ENCODE peak calls at places on chromosomes 1 and 21, in six cellular contexts. Z, K, N, D, V and W are unnamed samples.

GRCh38 chr21:28473530-28474225 is 519.0 kb downstream of the LTN1 start:
- DNase-seq in Z (no peak), K (no peak), N (no peak), D (no peak), V (no peak), W (no peak)

GRCh38 chr1:112716133-112716720 is 1.1 kb upstream of the PPM1J start:
- DNase-seq in Z (peak), K (peak), N (peak), D (peak), V (peak), W (peak)

GRCh38 chr1:29563571-29563970 is 327.2 kb downstream of the PTPRU start:
- DNase-seq in Z (no peak), K (no peak), N (no peak), D (no peak), V (no peak), W (peak)

GRCh38 chr1:34163792-34164509 is 1.1 kb downstream of the CSMD2 start:
- DNase-seq in Z (no peak), K (no peak), N (peak), D (no peak), V (no peak), W (no peak)

GRCh38 chr1:91732291-91732953 is 153.5 kb downstream of the TGFBR3 start:
- DNase-seq in Z (no peak), K (peak), N (no peak), D (peak), V (no peak), W (peak)

GRCh38 chr21:46154955-46155513 is 345 bp downstream of the FTCD start:
- DNase-seq in Z (no peak), K (no peak), N (no peak), D (peak), V (no peak), W (no peak)

GRCh38 chr1:21574464-21575151 is 65.4 kb downstream of the ALPL start:
- DNase-seq in Z (no peak), K (no peak), N (peak), D (peak), V (no peak), W (no peak)

GRCh38 chr1:85326851-85327250 is 50.4 kb upstream of the BCL10 start:
- DNase-seq in Z (no peak), K (no peak), N (no peak), D (no peak), V (no peak), W (no peak)

GRCh38 chr1:57536749-57537423 is 113.0 kb upstream of the DAB1 start:
- DNase-seq in Z (no peak), K (no peak), N (no peak), D (no peak), V (no peak), W (no peak)

GRCh38 chr1:212514056-212514614 is 81.4 kb downstream of the NENF start:
- DNase-seq in Z (peak), K (no peak), N (no peak), D (no peak), V (peak), W (peak)

GRCh38 chr1:31575373-31576140 is 758 bp upstream of the TINAGL1 start:
- DNase-seq in Z (peak), K (no peak), N (no peak), D (no peak), V (no peak), W (no peak)

GRCh38 chr1:69911301-69911801 is 294.0 kb downstream of the LRRC40 start:
- DNase-seq in Z (peak), K (no peak), N (no peak), D (no peak), V (no peak), W (no peak)

GRCh38 chr1:226034482-226034881 is 28.0 kb upstream of the H3-3A start:
- DNase-seq in Z (peak), K (no peak), N (no peak), D (peak), V (peak), W (peak)

GRCh38 chr1:163172596-163172995 is 30.1 kb downstream of the RGS5 start:
- DNase-seq in Z (no peak), K (no peak), N (no peak), D (no peak), V (no peak), W (no peak)

GRCh38 chr21:24217141-24217540 is 1390.1 kb downstream of the MRPL39 start:
- DNase-seq in Z (no peak), K (no peak), N (no peak), D (no peak), V (no peak), W (no peak)

GRCh38 chr21:45634511-45635183 is 8.9 kb upstream of the PCBP3 start:
- DNase-seq in Z (no peak), K (no peak), N (no peak), D (no peak), V (no peak), W (no peak)

GRCh38 chr1:151059342-151060240 is at the start of gene CDC42SE1:
- DNase-seq in Z (peak), K (peak), N (peak), D (peak), V (peak), W (peak)

GRCh38 chr1:74690909-74691308 is 17.3 kb upstream of the ERICH3 start:
- DNase-seq in Z (no peak), K (no peak), N (no peak), D (no peak), V (no peak), W (no peak)

GRCh38 chr1:41380979-41381690 is 19.9 kb downstream of the FOXO6 start:
- DNase-seq in Z (no peak), K (no peak), N (no peak), D (peak), V (peak), W (no peak)

GRCh38 chr1:41380195-41380594 is 19.0 kb downstream of the FOXO6 start:
- DNase-seq in Z (no peak), K (no peak), N (no peak), D (no peak), V (no peak), W (no peak)

GRCh38 chr1:41383094-41383852 is 22.0 kb downstream of the FOXO6 start:
- DNase-seq in Z (no peak), K (no peak), N (no peak), D (no peak), V (no peak), W (no peak)

GRCh38 chr1:41382531-41383090 is 21.4 kb downstream of the FOXO6 start:
- DNase-seq in Z (no peak), K (no peak), N (no peak), D (peak), V (peak), W (no peak)

DNA sequence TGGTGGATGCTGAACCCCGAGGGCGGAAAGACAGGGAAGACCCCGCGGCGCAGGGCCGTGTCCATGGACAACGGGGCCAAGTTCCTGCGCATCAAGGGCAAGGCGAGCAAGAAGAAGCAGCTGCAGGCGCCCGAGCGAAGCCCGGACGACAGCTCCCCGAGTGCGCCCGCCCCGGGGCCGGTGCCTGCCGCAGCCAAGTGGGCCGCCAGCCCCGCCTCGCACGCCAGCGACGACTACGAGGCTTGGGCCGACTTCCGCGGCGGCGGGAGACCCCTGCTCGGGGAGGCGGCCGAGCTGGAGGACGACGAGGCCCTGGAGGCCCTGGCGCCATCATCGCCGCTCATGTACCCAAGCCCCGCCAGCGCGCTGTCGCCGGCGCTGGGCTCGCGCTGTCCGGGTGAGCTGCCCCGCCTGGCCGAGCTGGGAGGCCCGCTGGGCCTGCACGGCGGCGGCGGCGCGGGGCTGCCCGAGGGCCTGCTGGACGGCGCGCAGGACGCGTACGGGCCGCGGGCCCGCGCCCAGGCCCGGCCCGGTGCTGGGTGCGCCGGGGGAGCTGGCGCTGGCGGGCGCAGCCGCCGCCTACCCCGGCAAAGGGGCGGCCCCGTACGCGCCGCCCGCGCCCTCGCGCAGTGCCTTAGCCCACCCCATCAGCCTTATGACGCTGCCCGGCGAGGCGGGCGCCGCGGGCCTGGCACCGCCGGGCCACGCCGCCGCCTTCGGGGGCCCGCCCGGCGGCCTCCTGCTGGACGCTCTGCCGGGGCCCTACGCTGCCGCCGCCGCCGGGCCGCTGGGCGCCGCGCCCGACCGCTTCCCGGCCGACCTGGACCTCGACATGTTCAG is 20.7 kb downstream of the FOXO6 start:
- DNase-seq in Z (no peak), K (peak), N (no peak), D (no peak), V (peak), W (no peak)
- H3K4me3 ChIP-seq in Z (peak), K (no peak), N (no peak), D (peak), V (peak), W (peak)

DNA sequence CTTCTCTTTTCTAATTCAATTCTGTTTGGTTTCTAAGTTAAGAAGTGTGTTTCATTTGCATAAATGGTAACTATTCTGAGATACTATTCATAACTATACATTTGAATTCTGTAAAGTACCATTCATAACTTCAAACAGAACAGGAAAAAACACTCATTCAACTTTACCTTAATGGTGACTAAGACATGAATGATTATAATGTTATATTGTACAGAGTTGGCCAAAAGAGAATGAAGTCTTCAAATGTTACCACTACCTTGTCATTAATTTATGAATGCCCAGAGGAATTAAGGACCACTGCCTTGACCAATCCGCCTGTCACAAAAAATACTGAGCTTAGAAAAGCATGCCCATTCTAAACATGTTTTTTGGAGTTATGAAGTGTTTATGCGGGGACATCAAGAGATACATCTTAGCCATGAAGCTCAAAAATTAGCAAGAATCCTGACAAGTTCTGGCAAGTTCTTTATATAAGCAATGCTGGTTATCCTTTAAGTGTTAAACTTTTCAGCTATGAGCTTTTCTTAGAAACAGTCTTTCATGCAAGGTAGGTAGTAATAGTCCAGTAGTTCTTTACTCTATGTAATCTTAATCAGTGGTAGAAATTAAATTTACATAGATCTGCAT is 7.9 kb downstream of the WASF2 start:
- DNase-seq in Z (no peak), K (no peak), N (no peak), D (no peak), V (no peak), W (no peak)
- H3K4me3 ChIP-seq in Z (no peak), K (no peak), N (no peak), D (no peak), V (no peak), W (no peak)

GRCh38 chr1:18637553-18637960 is 6.9 kb downstream of the PAX7 start:
- DNase-seq in Z (no peak), K (no peak), N (no peak), D (no peak), V (no peak), W (no peak)
- H3K4me3 ChIP-seq in Z (no peak), K (no peak), N (no peak), D (no peak), V (no peak), W (no peak)

DNA sequence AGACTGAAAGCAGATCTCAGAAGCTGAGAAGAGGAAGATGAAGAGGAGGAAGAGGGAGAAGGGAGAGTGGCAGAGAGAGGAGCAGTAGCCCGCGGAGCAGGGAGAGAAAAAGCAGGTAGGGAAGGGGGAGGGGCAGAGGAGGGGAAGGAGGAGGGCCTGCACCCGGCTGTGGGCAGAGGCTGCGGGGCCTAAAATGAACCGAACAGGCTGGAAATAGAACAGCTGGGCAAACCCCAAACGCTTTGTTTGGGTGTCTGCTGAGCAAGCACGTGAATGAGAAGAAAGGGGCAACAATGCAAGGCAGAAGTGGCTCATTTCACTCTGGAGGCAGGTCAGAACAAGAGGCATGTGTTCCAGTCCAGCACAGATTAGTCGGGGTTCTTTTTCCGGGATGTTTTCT is 33.5 kb downstream of the KCNC4 start:
- DNase-seq in Z (no peak), K (no peak), N (no peak), D (no peak), V (no peak), W (no peak)
- H3K4me3 ChIP-seq in Z (no peak), K (no peak), N (no peak), D (no peak), V (no peak), W (no peak)

DNA sequence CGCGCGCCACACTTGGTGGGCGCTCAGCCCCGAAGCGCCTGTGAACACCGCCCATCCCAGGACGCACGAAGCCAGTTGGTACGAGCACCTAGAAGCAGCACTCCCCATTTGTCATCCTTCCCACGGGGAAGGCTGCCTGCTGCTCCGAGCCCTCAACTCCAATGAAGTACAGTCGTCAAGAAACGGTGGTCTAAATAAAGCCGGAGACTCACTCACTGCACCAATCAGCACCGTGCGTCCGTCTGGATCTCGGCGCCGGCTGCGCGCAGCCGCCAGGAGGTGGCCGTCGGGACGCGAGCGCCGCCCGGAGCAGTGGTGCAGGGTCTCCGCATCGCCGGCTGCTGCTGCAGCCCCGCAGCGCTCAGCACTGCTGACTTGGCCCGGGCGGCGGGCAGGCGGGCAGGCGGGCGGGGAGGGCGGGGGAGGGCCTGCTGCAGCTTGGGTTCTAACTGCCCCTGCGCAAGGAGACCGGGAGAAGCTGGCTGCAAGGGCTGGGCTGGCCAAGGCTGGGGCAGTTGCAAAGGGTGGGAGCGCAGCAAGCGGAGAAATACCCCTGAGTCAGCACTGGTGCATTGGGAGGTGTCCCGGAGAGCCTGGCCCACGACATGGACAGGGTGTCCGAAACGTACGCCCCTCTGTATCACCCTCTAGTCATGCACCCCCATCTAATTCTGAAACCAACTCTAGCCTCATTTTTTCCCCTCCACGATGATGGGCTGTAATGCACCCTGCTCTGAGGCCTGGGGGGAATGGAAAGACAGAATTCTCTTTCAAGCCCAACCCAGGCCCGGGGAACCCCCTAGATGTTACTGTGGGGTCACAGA is 35.8 kb upstream of the H6PD start:
- DNase-seq in Z (no peak), K (no peak), N (peak), D (no peak), V (no peak), W (no peak)
- H3K4me3 ChIP-seq in Z (peak), K (no peak), N (no peak), D (no peak), V (peak), W (no peak)

GRCh38 chr1:244730934-244731434 is 78.1 kb downstream of the DESI2 start:
- DNase-seq in Z (no peak), K (no peak), N (peak), D (no peak), V (no peak), W (no peak)
- H3K4me3 ChIP-seq in Z (peak), K (no peak), N (no peak), D (peak), V (peak), W (peak)

GRCh38 chr1:206557636-206558473 is 50.5 kb downstream of the RASSF5 start:
- DNase-seq in Z (peak), K (no peak), N (no peak), D (no peak), V (no peak), W (no peak)

GRCh38 chr1:206559661-206559995 is 52.3 kb downstream of the RASSF5 start:
- DNase-seq in Z (no peak), K (no peak), N (no peak), D (no peak), V (no peak), W (no peak)

GRCh38 chr1:206558794-206559660 is 51.7 kb downstream of the RASSF5 start:
- DNase-seq in Z (no peak), K (no peak), N (no peak), D (no peak), V (no peak), W (no peak)

GRCh38 chr1:206556748-206557635 is 49.7 kb downstream of the RASSF5 start:
- DNase-seq in Z (no peak), K (peak), N (peak), D (peak), V (peak), W (no peak)

GRCh38 chr1:206560021-206560716 is 52.1 kb downstream of the EIF2D start:
- DNase-seq in Z (no peak), K (no peak), N (no peak), D (no peak), V (no peak), W (no peak)
- H3K4me3 ChIP-seq in Z (no peak), K (peak), N (no peak), D (no peak), V (no peak), W (no peak)

DNA sequence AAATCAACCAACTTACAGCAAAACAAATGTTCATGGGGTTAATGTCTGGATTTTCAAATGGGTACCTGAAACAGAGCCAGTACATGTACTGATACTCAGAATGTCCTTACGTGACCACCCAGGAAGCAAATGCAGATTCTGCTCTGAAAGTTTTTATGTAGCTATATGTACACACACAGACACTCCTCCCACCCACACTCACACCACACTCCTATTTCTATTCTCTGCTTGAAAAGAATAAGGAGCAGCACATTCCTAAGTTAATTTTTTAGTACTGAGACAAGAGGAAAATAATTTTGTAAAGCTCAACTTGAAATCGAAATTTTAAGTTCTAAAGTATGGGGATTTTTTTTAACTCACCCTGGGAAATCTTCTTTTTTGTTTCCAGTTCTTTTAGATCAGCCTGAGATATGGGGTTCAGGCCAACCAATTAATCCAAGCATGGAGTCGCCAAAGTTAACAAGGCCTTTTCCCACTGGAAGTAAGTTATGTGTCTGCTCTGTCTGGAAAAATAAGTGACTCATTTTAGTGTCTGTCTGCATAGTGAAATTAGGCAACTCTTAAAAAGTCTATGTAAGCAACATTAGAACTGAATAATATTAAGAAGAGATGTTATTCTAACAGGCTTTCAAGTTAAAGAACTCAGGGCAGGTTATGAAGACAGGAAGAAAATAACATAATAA is 75.5 kb upstream of the DYNLT5 start:
- DNase-seq in Z (no peak), K (no peak), N (no peak), D (peak), V (peak), W (no peak)
- H3K4me3 ChIP-seq in Z (no peak), K (no peak), N (no peak), D (no peak), V (no peak), W (no peak)